ENCODE peak calls at places on chromosomes 16 and 17, in ten cellular contexts. One of them, this sample, is unnamed.

GRCh38 chr16:71956500-71956899 is 43.7 kb downstream of the PKD1L3 start:
- DNase-seq in HFFc6: no peak
- DNase-seq in choroid plexus epithelial cell: peak; percentile 31
- DNase-seq in fibroblast of lung: peak; percentile 5
- DNase-seq in omental fat pad: no peak
- DNase-seq in AG04449: no peak
- DNase-seq in Peyer's patch: no peak
- DNase-seq in GM10248: no peak
- DNase-seq in neural progenitor cell: no peak
- DNase-seq in ascending aorta: no peak
- DNase-seq in this sample: no peak

GRCh38 chr17:74950207-74950606 is 14.5 kb downstream of the OTOP3 start:
- DNase-seq in HFFc6: no peak
- DNase-seq in choroid plexus epithelial cell: no peak
- DNase-seq in fibroblast of lung: no peak
- DNase-seq in omental fat pad: no peak
- DNase-seq in AG04449: no peak
- DNase-seq in Peyer's patch: no peak
- DNase-seq in GM10248: no peak
- DNase-seq in neural progenitor cell: no peak
- DNase-seq in ascending aorta: no peak
- DNase-seq in this sample: no peak

GRCh38 chr16:15807603-15808009 is 49.2 kb downstream of the MYH11 start:
- DNase-seq in HFFc6: no peak
- DNase-seq in choroid plexus epithelial cell: peak; percentile 76
- DNase-seq in fibroblast of lung: no peak
- DNase-seq in omental fat pad: no peak
- DNase-seq in AG04449: no peak
- DNase-seq in Peyer's patch: no peak
- DNase-seq in GM10248: no peak
- DNase-seq in neural progenitor cell: peak; percentile 28
- DNase-seq in ascending aorta: peak; percentile 90
- DNase-seq in this sample: no peak

GRCh38 chr17:82985973-82986372 is 93.4 kb upstream of the METRNL start:
- DNase-seq in HFFc6: no peak
- DNase-seq in choroid plexus epithelial cell: peak; percentile 58
- DNase-seq in fibroblast of lung: peak; percentile 33
- DNase-seq in omental fat pad: no peak
- DNase-seq in AG04449: no peak
- DNase-seq in Peyer's patch: peak; percentile 76
- DNase-seq in GM10248: no peak
- DNase-seq in neural progenitor cell: peak; percentile 71
- DNase-seq in ascending aorta: no peak
- DNase-seq in this sample: no peak

GRCh38 chr17:40419559-40420331 is 2.0 kb upstream of the TOP2A start:
- DNase-seq in HFFc6: no peak
- DNase-seq in choroid plexus epithelial cell: no peak
- DNase-seq in fibroblast of lung: no peak
- DNase-seq in omental fat pad: no peak
- DNase-seq in AG04449: no peak
- DNase-seq in Peyer's patch: no peak
- DNase-seq in GM10248: no peak
- DNase-seq in neural progenitor cell: peak; percentile 34
- DNase-seq in ascending aorta: no peak
- DNase-seq in this sample: no peak

GRCh38 chr17:33974276-33974675 is 280.8 kb upstream of the CCL2 start:
- DNase-seq in HFFc6: no peak
- DNase-seq in choroid plexus epithelial cell: no peak
- DNase-seq in fibroblast of lung: no peak
- DNase-seq in omental fat pad: no peak
- DNase-seq in AG04449: no peak
- DNase-seq in Peyer's patch: no peak
- DNase-seq in GM10248: no peak
- DNase-seq in neural progenitor cell: no peak
- DNase-seq in ascending aorta: no peak
- DNase-seq in this sample: no peak

GRCh38 chr17:27495460-27495859 is 39.2 kb downstream of the KSR1 start:
- DNase-seq in HFFc6: no peak
- DNase-seq in choroid plexus epithelial cell: no peak
- DNase-seq in fibroblast of lung: no peak
- DNase-seq in omental fat pad: no peak
- DNase-seq in AG04449: no peak
- DNase-seq in Peyer's patch: no peak
- DNase-seq in GM10248: peak; percentile 45
- DNase-seq in neural progenitor cell: no peak
- DNase-seq in ascending aorta: no peak
- DNase-seq in this sample: no peak

GRCh38 chr16:81779540-81780320 is 639 bp downstream of the PLCG2 start:
- DNase-seq in HFFc6: no peak
- DNase-seq in choroid plexus epithelial cell: no peak
- DNase-seq in fibroblast of lung: no peak
- DNase-seq in omental fat pad: no peak
- DNase-seq in AG04449: no peak
- DNase-seq in Peyer's patch: peak; percentile 66
- DNase-seq in GM10248: no peak
- DNase-seq in neural progenitor cell: peak; percentile 33
- DNase-seq in ascending aorta: no peak
- DNase-seq in this sample: peak; percentile 62

GRCh38 chr16:56269276-56269675 is 78.0 kb downstream of the GNAO1 start:
- DNase-seq in HFFc6: no peak
- DNase-seq in choroid plexus epithelial cell: no peak
- DNase-seq in fibroblast of lung: no peak
- DNase-seq in omental fat pad: no peak
- DNase-seq in AG04449: no peak
- DNase-seq in Peyer's patch: no peak
- DNase-seq in GM10248: no peak
- DNase-seq in neural progenitor cell: no peak
- DNase-seq in ascending aorta: no peak
- DNase-seq in this sample: no peak

GRCh38 chr16:81319221-81319912 is 4.6 kb downstream of the GAN start:
- DNase-seq in HFFc6: peak; percentile 65
- DNase-seq in choroid plexus epithelial cell: peak; percentile 85
- DNase-seq in fibroblast of lung: peak; percentile 46
- DNase-seq in omental fat pad: no peak
- DNase-seq in AG04449: no peak
- DNase-seq in Peyer's patch: no peak
- DNase-seq in GM10248: no peak
- DNase-seq in neural progenitor cell: no peak
- DNase-seq in ascending aorta: no peak
- DNase-seq in this sample: no peak

GRCh38 chr17:17179371-17179827 is 26.7 kb downstream of the PLD6 start:
- DNase-seq in HFFc6: no peak
- DNase-seq in choroid plexus epithelial cell: no peak
- DNase-seq in fibroblast of lung: no peak
- DNase-seq in omental fat pad: no peak
- DNase-seq in AG04449: no peak
- DNase-seq in Peyer's patch: no peak
- DNase-seq in GM10248: peak; percentile 77
- DNase-seq in neural progenitor cell: no peak
- DNase-seq in ascending aorta: no peak
- DNase-seq in this sample: no peak

GRCh38 chr17:9074106-9074505 is 52.8 kb downstream of the NTN1 start:
- DNase-seq in HFFc6: no peak
- DNase-seq in choroid plexus epithelial cell: no peak
- DNase-seq in fibroblast of lung: no peak
- DNase-seq in omental fat pad: no peak
- DNase-seq in AG04449: no peak
- DNase-seq in Peyer's patch: no peak
- DNase-seq in GM10248: no peak
- DNase-seq in neural progenitor cell: no peak
- DNase-seq in ascending aorta: no peak
- DNase-seq in this sample: no peak

DNA sequence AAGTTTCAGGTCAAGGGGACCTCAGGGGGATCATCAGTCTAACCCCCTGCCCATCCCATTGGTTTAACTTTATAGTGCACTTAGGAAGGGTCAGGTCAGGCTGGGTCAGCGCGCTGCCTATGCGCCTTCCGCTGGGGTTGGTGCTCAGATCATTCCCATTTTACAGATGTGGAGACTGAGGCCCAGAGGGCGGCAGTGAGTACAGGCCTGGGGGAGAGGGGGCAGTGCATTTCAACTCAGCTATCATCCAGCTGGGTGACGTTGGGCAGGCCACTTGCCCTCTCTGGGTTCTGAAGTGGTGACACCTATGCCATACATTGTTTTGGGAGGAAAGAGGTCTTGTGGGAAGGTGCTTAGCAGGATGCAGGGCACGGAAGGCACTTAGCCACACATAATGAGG is 127.8 kb upstream of the CDC42EP4 start:
- DNase-seq in HFFc6: no peak
- DNase-seq in choroid plexus epithelial cell: no peak
- DNase-seq in fibroblast of lung: no peak
- DNase-seq in omental fat pad: no peak
- DNase-seq in AG04449: no peak
- DNase-seq in Peyer's patch: no peak
- DNase-seq in GM10248: no peak
- DNase-seq in neural progenitor cell: no peak
- DNase-seq in ascending aorta: no peak
- DNase-seq in this sample: no peak
- TF ChIP-seq CTCF in HFFc6: no peak
- TF ChIP-seq CTCF in choroid plexus epithelial cell: no peak
- TF ChIP-seq CTCF in fibroblast of lung: no peak
- TF ChIP-seq CTCF in omental fat pad: no peak
- TF ChIP-seq CTCF in AG04449: no peak
- TF ChIP-seq CTCF in Peyer's patch: no peak
- TF ChIP-seq CTCF in GM10248: no peak
- TF ChIP-seq CTCF in neural progenitor cell: no peak
- TF ChIP-seq CTCF in ascending aorta: no peak
- TF ChIP-seq CTCF in this sample: no peak

GRCh38 chr16:59410451-59410850 is 676.3 kb upstream of the GOT2 start:
- DNase-seq in HFFc6: no peak
- DNase-seq in choroid plexus epithelial cell: no peak
- DNase-seq in fibroblast of lung: no peak
- DNase-seq in omental fat pad: no peak
- DNase-seq in AG04449: no peak
- DNase-seq in Peyer's patch: no peak
- DNase-seq in GM10248: no peak
- DNase-seq in neural progenitor cell: no peak
- DNase-seq in ascending aorta: no peak
- DNase-seq in this sample: no peak

DNA sequence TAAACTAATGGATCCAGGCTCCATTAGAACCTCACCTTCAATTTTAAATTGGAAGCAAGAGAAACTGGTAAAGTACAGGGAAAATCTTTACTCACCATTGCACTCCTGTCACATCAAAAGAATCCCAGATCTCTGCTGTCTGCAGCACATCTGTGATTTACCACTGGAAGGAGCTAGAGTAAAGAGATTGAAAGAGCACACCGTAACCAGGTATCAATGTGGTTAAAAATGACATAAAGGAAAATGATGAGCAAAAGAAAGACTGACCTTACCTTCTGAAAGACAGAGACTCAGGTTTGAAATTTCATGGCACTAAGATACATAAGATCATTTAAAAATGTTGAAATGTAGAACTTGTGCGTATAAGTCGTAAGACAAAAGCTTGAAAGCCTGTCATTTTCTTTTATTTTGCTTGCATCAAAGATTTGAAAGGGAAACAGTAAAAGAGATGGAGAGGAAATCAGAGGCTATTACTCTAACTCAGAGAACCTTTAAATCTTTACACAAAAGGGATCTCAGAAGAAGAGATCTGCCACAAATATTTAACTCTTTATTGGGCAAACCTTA is 678.2 kb upstream of the GOT2 start:
- DNase-seq in HFFc6: peak; percentile 25
- DNase-seq in choroid plexus epithelial cell: peak; percentile 61
- DNase-seq in fibroblast of lung: peak; percentile 30
- DNase-seq in omental fat pad: no peak
- DNase-seq in AG04449: no peak
- DNase-seq in Peyer's patch: no peak
- DNase-seq in GM10248: no peak
- DNase-seq in neural progenitor cell: peak; percentile 41
- DNase-seq in ascending aorta: no peak
- DNase-seq in this sample: no peak
- TF ChIP-seq CTCF in HFFc6: peak; percentile 74
- TF ChIP-seq CTCF in choroid plexus epithelial cell: peak; percentile 76
- TF ChIP-seq CTCF in fibroblast of lung: peak; percentile 50
- TF ChIP-seq CTCF in omental fat pad: no peak
- TF ChIP-seq CTCF in AG04449: peak; percentile 50
- TF ChIP-seq CTCF in Peyer's patch: no peak
- TF ChIP-seq CTCF in GM10248: no peak
- TF ChIP-seq CTCF in neural progenitor cell: peak; percentile 79
- TF ChIP-seq CTCF in ascending aorta: no peak
- TF ChIP-seq CTCF in this sample: no peak

DNA sequence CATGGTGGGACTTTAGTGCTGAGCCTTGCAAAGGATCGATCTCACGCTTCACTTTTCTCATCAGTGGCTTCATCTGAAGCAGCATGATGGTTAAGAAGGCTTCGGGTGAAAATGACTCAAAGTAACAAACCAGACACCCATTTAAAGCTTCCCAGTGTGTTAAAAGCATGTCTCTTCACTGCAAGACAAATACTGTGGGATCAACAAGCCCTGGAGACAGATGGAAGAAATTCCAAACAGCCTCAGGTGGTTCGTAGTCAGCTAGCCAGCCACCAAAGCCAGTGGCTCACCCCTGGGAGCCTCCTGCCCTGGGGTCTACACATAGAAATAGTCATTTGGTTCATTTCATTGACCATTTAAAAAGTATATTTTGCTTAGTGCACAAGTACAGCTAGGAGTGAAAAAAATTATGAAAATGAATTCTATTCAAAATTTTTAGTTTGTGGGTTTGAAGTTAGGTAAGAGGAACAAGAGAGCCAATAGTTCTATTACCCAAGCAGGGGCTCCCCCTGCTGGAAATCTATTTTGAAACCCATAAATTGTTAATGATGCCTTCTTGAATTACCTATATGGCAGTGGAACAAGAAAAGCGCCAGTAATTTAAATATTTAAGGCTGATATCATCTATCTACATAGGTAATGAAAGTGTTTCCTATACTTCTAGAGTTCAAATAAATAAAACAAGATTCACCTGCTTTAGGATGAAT is 51.6 kb downstream of the PMP22 start:
- DNase-seq in HFFc6: peak; percentile 15
- DNase-seq in choroid plexus epithelial cell: peak; percentile 67
- DNase-seq in fibroblast of lung: peak; percentile 42
- DNase-seq in omental fat pad: no peak
- DNase-seq in AG04449: no peak
- DNase-seq in Peyer's patch: no peak
- DNase-seq in GM10248: no peak
- DNase-seq in neural progenitor cell: peak; percentile 68
- DNase-seq in ascending aorta: no peak
- DNase-seq in this sample: no peak
- TF ChIP-seq CTCF in HFFc6: peak; percentile 78
- TF ChIP-seq CTCF in choroid plexus epithelial cell: peak; percentile 60
- TF ChIP-seq CTCF in fibroblast of lung: peak; percentile 41
- TF ChIP-seq CTCF in omental fat pad: no peak
- TF ChIP-seq CTCF in AG04449: peak; percentile 17
- TF ChIP-seq CTCF in Peyer's patch: peak; percentile 21
- TF ChIP-seq CTCF in GM10248: no peak
- TF ChIP-seq CTCF in neural progenitor cell: peak; percentile 82
- TF ChIP-seq CTCF in ascending aorta: no peak
- TF ChIP-seq CTCF in this sample: peak; percentile 55

DNA sequence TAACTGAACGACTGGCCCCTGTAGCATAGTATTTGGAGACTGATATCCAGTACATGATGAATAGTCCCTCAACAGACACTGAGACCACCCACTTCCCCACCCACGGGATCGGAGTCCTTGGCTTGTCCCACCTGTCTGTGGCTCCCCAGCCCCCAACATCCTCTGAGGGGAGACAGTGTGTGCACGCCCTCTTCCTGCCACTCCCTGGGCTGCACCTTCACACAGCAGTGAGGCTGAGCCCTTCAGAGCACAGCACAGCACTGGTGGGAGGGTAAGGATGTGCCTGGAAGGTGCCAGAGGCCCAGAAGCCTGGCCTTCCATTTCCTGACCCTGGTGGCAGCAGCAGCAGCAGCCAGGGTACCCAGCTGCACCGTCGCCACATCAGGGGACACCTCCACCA is 11.0 kb downstream of the DNASE1 start:
- DNase-seq in HFFc6: no peak
- DNase-seq in choroid plexus epithelial cell: no peak
- DNase-seq in fibroblast of lung: no peak
- DNase-seq in omental fat pad: no peak
- DNase-seq in AG04449: no peak
- DNase-seq in Peyer's patch: no peak
- DNase-seq in GM10248: no peak
- DNase-seq in neural progenitor cell: no peak
- DNase-seq in ascending aorta: no peak
- DNase-seq in this sample: no peak
- TF ChIP-seq CTCF in HFFc6: no peak
- TF ChIP-seq CTCF in choroid plexus epithelial cell: no peak
- TF ChIP-seq CTCF in fibroblast of lung: no peak
- TF ChIP-seq CTCF in omental fat pad: no peak
- TF ChIP-seq CTCF in AG04449: no peak
- TF ChIP-seq CTCF in Peyer's patch: no peak
- TF ChIP-seq CTCF in GM10248: peak; percentile 13
- TF ChIP-seq CTCF in neural progenitor cell: no peak
- TF ChIP-seq CTCF in ascending aorta: no peak
- TF ChIP-seq CTCF in this sample: no peak

This sample was measured in CD14-positive monocyte.